ENCODE peak calls at places on chromosomes 16 and 17, in five cellular contexts. B is MM.1S, S is ovary, A is prostate gland, L is small intestine. X is an unnamed sample.

GRCh38 chr17:51128089-51128488 is 7.4 kb upstream of the SPAG9 start:
- DNase-seq in B (no peak), S (no peak), A (no peak), L (no peak), X (peak; percentile 72)

GRCh38 chr17:42845556-42845917 is 1.2 kb downstream of the AOC2 start:
- DNase-seq in B (no peak), S (no peak), A (no peak), L (no peak), X (no peak)

GRCh38 chr17:45640141-45640850 is 143.8 kb upstream of the CRHR1 start:
- DNase-seq in B (peak; percentile 70), S (peak; percentile 75), A (peak; percentile 52), L (peak; percentile 69), X (peak; percentile 65)

GRCh38 chr17:15957206-15957605 is 12.3 kb downstream of the ADORA2B start:
- DNase-seq in B (no peak), S (no peak), A (no peak), L (no peak), X (no peak)

GRCh38 chr17:57876023-57876865 is 26.4 kb upstream of the MRPS23 start:
- DNase-seq in B (peak; percentile 33), S (no peak), A (no peak), L (no peak), X (no peak)

GRCh38 chr17:74433421-74434121 is 1.7 kb downstream of the GPRC5C start:
- DNase-seq in B (no peak), S (peak; percentile 46), A (no peak), L (no peak), X (no peak)

GRCh38 chr17:41836550-41837196 is 641 bp upstream of the NT5C3B start:
- DNase-seq in B (no peak), S (no peak), A (no peak), L (no peak), X (no peak)

GRCh38 chr17:13462161-13462560 is 139.6 kb downstream of the HS3ST3A1 start:
- DNase-seq in B (no peak), S (no peak), A (no peak), L (no peak), X (no peak)

GRCh38 chr17:76547183-76547641 is 7.4 kb downstream of the PRCD start:
- DNase-seq in B (peak; percentile 51), S (peak; percentile 70), A (peak; percentile 52), L (peak; percentile 48), X (peak; percentile 77)

GRCh38 chr16:54285414-54286066 is 1.0 kb downstream of the IRX3 start:
- DNase-seq in B (no peak), S (peak; percentile 32), A (peak; percentile 32), L (no peak), X (no peak)

GRCh38 chr16:49817754-49818507 is 38.0 kb downstream of the ZNF423 start:
- DNase-seq in B (no peak), S (no peak), A (no peak), L (no peak), X (no peak)

GRCh38 chr16:88999457-89000206 is 22.6 kb upstream of the CBFA2T3 start:
- DNase-seq in B (no peak), S (no peak), A (no peak), L (peak; percentile 5), X (no peak)

GRCh38 chr17:48307814-48308411 is 122.1 kb downstream of the SKAP1 start:
- DNase-seq in B (peak; percentile 66), S (no peak), A (peak; percentile 42), L (peak; percentile 64), X (no peak)

GRCh38 chr17:27218041-27218440 is 75.9 kb upstream of the WSB1 start:
- DNase-seq in B (peak; percentile 23), S (no peak), A (no peak), L (no peak), X (no peak)

GRCh38 chr16:70432800-70433455 is 6.0 kb downstream of the ST3GAL2 start:
- DNase-seq in B (no peak), S (no peak), A (no peak), L (no peak), X (peak; percentile 65)

GRCh38 chr16:50038756-50039529 is 13.9 kb downstream of the CNEP1R1 start:
- DNase-seq in B (no peak), S (no peak), A (no peak), L (peak; percentile 55), X (peak; percentile 61)

GRCh38 chr17:35210741-35211140 is 16.5 kb upstream of the SLC35G3 start:
- DNase-seq in B (no peak), S (no peak), A (no peak), L (no peak), X (no peak)

GRCh38 chr17:28371245-28372202 is at the start of gene SARM1:
- DNase-seq in B (peak; percentile 78), S (peak; percentile 89), A (peak; percentile 40), L (peak; percentile 38), X (peak; percentile 76)

GRCh38 chr16:28585674-28586073 is 11.2 kb downstream of the SULT1A2 start:
- DNase-seq in B (no peak), S (no peak), A (no peak), L (peak; percentile 90), X (no peak)

GRCh38 chr17:31394544-31394943 is 3.1 kb downstream of the RAB11FIP4 start:
- DNase-seq in B (peak; percentile 59), S (peak; percentile 79), A (no peak), L (peak; percentile 20), X (peak; percentile 43)

GRCh38 chr16:55876854-55877253 is 1.7 kb upstream of the CES5A start:
- DNase-seq in B (no peak), S (no peak), A (no peak), L (no peak), X (no peak)

GRCh38 chr17:3803308-3803640 is 2.3 kb upstream of the ITGAE start:
- DNase-seq in B (no peak), S (no peak), A (no peak), L (no peak), X (no peak)

GRCh38 chr17:3801043-3801746 is at the start of gene ITGAE:
- DNase-seq in B (no peak), S (peak; percentile 37), A (no peak), L (peak; percentile 32), X (no peak)

GRCh38 chr17:3804503-3804931 is 3.5 kb upstream of the ITGAE start:
- DNase-seq in B (no peak), S (no peak), A (no peak), L (peak; percentile 79), X (no peak)

GRCh38 chr17:3801792-3802191 is 804 bp upstream of the ITGAE start:
- DNase-seq in B (no peak), S (no peak), A (no peak), L (no peak), X (no peak)

GRCh38 chr17:3802461-3803307 is 1.7 kb upstream of the ITGAE start:
- DNase-seq in B (no peak), S (peak; percentile 81), A (peak; percentile 28), L (no peak), X (peak; percentile 72)
- H3K27ac ChIP-seq in B (no peak overlapping the region), S (peak overlapping the region; percentile 75), A (peak overlapping the region; percentile 18), L (no peak overlapping the region), X (peak overlapping the region; percentile 42)

DNA sequence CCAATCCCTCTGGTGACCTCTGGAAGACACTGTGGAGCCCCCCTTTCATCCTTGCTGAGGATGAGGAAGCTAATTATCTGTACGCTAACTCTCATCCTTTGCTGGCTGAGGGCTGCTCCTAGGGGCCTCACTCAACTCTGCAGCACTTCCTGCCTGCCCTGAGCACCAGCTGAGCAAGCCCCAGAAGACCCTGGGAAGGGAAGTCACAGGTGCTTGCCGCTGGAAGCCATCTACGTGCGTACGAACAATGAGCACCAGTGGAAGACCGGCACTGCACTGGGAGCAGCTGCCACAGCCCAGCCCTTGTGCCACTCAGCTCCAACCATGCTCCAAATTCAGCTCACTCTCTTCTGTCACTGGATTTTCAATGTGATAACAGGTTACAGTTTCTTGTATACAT is 145.7 kb upstream of the CDH5 start:
- DNase-seq in B (no peak), S (no peak), A (no peak), L (no peak), X (no peak)
- H3K27ac ChIP-seq in B (no peak overlapping the region), S (no peak overlapping the region), A (no peak overlapping the region), L (no peak overlapping the region), X (no peak overlapping the region)

GRCh38 chr17:20276430-20276829 is 190.9 kb downstream of the LGALS9B start:
- DNase-seq in B (no peak), S (no peak), A (no peak), L (no peak), X (no peak)
- H3K27ac ChIP-seq in B (no peak overlapping the region), S (no peak overlapping the region), A (no peak overlapping the region), L (no peak overlapping the region), X (no peak overlapping the region)

GRCh38 chr16:65254144-65254543 is 132.3 kb upstream of the CDH11 start:
- DNase-seq in B (no peak), S (no peak), A (no peak), L (no peak), X (no peak)

GRCh38 chr16:65244811-65245210 is 122.9 kb upstream of the CDH11 start:
- DNase-seq in B (no peak), S (no peak), A (no peak), L (no peak), X (no peak)

DNA sequence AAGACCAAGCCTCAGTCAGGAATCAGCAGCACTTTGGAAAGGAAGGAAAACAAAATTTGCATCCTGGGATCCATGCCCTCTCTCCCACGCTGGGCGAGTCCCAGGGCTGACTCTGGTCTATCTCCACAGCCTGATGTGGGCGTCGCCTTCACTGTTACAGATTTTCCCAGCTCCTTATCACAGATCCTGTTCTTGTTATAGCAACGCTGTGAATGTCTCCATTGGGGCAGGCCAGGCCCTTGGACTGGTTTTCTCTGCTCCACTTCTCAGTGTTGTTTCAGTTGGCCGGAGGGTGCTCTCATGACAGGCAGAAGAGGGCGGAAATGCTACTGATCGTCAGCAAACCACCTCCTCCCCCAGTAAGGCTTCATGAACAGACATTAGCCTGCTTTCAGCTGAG is 127.9 kb upstream of the CDH11 start:
- DNase-seq in B (no peak), S (peak; percentile 80), A (no peak), L (no peak), X (peak; percentile 86)
- H3K27ac ChIP-seq in B (no peak overlapping the region), S (peak overlapping the region; percentile 9), A (no peak overlapping the region), L (no peak overlapping the region), X (peak overlapping the region; percentile 36)

DNA sequence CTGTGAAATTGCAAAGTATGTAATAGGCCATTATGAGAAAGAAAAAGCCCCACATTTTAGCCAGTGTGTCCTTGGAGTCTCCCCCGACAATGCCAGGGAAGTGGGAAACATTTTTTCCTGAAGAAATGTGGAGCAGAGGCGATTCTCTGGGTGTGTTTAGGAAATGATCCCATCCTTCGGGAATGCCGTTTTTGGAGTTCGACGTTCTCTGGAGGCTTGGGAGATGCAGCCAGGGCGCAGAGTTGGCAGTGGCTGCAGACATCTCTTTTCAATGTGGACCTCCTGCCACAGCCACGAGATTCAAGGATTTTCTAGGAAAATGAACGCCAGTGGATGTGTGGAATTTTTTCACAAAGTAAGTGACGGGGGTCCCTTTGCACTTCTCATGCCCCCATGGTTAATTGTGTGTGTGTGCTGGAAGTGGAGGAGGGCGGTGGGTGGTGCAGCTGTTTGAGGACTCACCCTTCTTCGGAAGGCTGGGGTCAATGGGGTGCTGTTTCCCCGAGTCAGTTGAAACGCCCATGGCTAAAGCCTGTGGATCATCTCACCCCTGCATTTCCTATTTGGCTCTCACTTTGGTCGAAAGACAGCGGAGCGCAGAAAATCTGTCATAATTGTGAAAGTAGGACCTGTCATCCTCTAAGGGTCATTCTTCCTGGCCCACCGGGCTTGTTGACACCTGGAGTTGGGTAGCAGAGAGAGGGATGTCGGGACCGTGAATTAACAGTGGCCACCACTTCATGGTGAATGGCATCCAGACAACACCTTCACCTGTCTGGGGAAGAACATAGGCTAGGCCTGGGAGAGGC is 73.2 kb downstream of the CMIP start:
- DNase-seq in B (no peak), S (no peak), A (no peak), L (no peak), X (no peak)
- H3K27ac ChIP-seq in B (no peak overlapping the region), S (no peak overlapping the region), A (no peak overlapping the region), L (no peak overlapping the region), X (peak overlapping the region; percentile 11)

X was measured in right atrium auricular region.